ENCODE peak calls at places on chromosome 1, in eight cellular contexts. I is OCI-LY7, O is B cell, G is WTC11, J is bronchial epithelial cell, N is neural progenitor cell, X is lung, P is MM.1S. B is an unnamed sample.

GRCh38 chr1:37697090-37697489 is 4.8 kb downstream of the CDCA8 start:
- DNase-seq in X (no peak), N (no peak), G (no peak), O (peak; percentile 23), J (no peak), P (no peak), I (no peak), B (no peak)

GRCh38 chr1:45552309-45552708 is 1.7 kb downstream of the AKR1A1 start:
- DNase-seq in J (peak; percentile 86), I (peak; percentile 20), P (peak; percentile 69), N (no peak), O (no peak), G (no peak), X (peak; percentile 65), B (no peak)

GRCh38 chr1:205329719-205330118 is 8.2 kb upstream of the NUAK2 start:
- DNase-seq in O (no peak), J (no peak), I (no peak), N (no peak), G (no peak), P (no peak), X (no peak), B (no peak)

GRCh38 chr1:22380024-22380785 is 71.4 kb upstream of the ZBTB40 start:
- DNase-seq in P (no peak), J (peak; percentile 21), I (no peak), G (no peak), N (no peak), X (no peak), O (no peak), B (no peak)

GRCh38 chr1:109240158-109241152 is 8.9 kb upstream of the CELSR2 start:
- DNase-seq in G (peak; percentile 70), J (peak; percentile 99), P (peak; percentile 14), N (peak; percentile 45), I (peak; percentile 37), X (peak; percentile 63), O (no peak), B (no peak)

GRCh38 chr1:85569122-85569521 is 11.4 kb upstream of the CCN1 start:
- DNase-seq in O (no peak), X (no peak), I (no peak), P (no peak), N (no peak), G (no peak), J (peak; percentile 78), B (no peak)

GRCh38 chr1:25467193-25467592 is 36.5 kb downstream of the MACO1 start:
- DNase-seq in P (peak; percentile 82), G (no peak), I (no peak), J (no peak), X (no peak), N (no peak), O (no peak), B (no peak)

GRCh38 chr1:218323568-218324225 is 21.4 kb upstream of the TGFB2 start:
- DNase-seq in N (no peak), O (no peak), G (no peak), X (no peak), I (no peak), J (no peak), P (no peak), B (no peak)

GRCh38 chr1:228060458-228061190 is 21.9 kb upstream of the ARF1 start:
- DNase-seq in J (no peak), X (no peak), N (peak; percentile 55), O (no peak), I (no peak), G (peak; percentile 76), P (no peak), B (peak; percentile 37)

GRCh38 chr1:32480761-32481160 is 15.9 kb downstream of the ZBTB8B start:
- DNase-seq in P (no peak), G (no peak), O (no peak), X (no peak), J (no peak), N (no peak), I (no peak), B (no peak)

GRCh38 chr1:174448964-174449363 is 1.2 kb downstream of the GPR52 start:
- DNase-seq in G (no peak), J (no peak), I (no peak), O (no peak), N (no peak), X (no peak), P (no peak), B (no peak)

GRCh38 chr1:209249280-209249670 is 334.2 kb upstream of the CAMK1G start:
- DNase-seq in I (no peak), N (no peak), O (no peak), P (no peak), X (no peak), G (no peak), J (no peak), B (no peak)

DNA sequence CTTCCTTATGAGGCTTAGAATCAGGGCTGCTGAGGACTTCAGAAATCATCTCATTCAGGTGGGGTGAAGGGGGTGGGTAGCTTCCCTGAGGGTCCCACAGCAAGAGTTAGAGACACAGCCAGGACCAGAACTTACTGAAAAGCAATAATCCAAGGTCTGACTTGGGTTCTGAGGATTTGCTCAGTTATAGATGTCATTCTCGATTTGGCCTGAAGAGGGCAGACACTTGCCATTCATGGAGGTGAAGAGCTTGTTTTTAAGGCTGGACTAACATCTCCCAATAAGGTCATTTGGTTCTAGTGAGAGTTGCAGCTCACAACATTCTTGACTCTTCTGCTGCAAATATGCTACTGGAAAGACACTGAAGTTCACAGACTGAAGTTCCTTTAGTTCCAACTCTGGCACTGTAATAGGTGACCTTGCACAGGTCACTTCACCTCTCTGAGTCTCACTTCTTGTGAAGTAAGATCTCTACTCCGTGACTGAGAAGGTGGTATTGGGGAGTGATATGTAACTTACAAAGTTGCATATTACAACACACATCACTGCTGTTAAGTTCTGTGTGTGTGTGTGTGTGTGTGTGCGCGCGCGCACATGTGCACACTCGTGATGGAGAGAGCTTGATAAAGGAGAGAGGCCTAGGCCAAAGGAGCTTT is 69.8 kb upstream of the DIRAS3 start:
- DNase-seq in X (peak; percentile 42), J (peak; percentile 73), O (peak; percentile 35), P (peak; percentile 76), I (peak; percentile 65), G (peak; percentile 37), N (peak; percentile 72), B (peak; percentile 57)
- TF ChIP-seq CTCF in X (peak; percentile 77), J (peak; percentile 71), O (peak; percentile 80), P (peak; percentile 84), I (peak; percentile 91), G (peak; percentile 68), N (peak; percentile 87), B (peak; percentile 76)

GRCh38 chr1:168623003-168623828 is 46.8 kb downstream of the XCL1 start:
- DNase-seq in N (no peak), X (no peak), P (no peak), G (no peak), O (no peak), J (peak; percentile 86), I (no peak), B (no peak)
- TF ChIP-seq CTCF in N (no peak), X (no peak), P (no peak), G (no peak), O (no peak), J (peak; percentile 14), I (no peak), B (no peak)

DNA sequence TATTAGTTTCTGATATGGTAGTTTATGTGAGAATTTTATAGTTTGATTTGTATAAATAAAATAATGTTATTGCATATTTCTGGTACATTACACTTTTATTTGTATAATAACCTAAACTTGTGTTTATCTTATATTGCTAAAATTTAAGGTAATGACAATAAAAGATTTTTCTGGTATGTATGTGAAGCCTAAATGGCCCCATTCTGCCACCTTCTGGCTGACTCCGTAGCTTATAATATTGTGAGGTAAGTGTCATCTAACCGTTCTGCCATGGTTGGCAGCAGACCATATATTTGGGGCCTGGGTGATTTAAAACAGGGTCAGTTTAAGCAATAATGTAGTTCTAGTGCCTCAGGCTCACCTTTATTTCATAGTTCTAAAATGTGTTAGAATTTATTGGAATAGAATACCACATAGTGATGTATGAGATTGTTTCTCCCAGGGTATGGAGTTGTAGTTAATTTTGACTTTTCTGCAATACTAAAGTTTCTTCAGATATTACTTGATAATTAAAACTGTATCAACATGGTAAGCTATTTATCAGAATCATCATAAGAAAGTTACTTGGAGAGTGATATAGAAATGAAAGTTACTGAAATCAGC is 21.2 kb upstream of the PRKACB start:
- DNase-seq in X (no peak), O (peak; percentile 58), J (peak; percentile 59), I (peak; percentile 60), N (peak; percentile 56), G (peak; percentile 25), P (peak; percentile 51), B (no peak)
- TF ChIP-seq CTCF in X (peak; percentile 44), O (peak; percentile 78), J (peak; percentile 44), I (peak; percentile 91), N (peak; percentile 69), G (peak; percentile 27), P (peak; percentile 52), B (peak; percentile 49)

GRCh38 chr1:117712598-117712997 is 106.8 kb downstream of the TENT5C start:
- DNase-seq in I (no peak), N (no peak), G (no peak), J (no peak), X (no peak), O (no peak), P (no peak), B (no peak)

GRCh38 chr1:117708323-117709288 is 102.8 kb downstream of the TENT5C start:
- DNase-seq in G (peak; percentile 63), P (no peak), O (no peak), J (no peak), X (no peak), I (no peak), N (peak; percentile 56), B (no peak)

GRCh38 chr1:117709398-117709797 is 103.5 kb downstream of the TENT5C start:
- DNase-seq in G (no peak), X (no peak), P (no peak), N (no peak), I (no peak), J (no peak), O (no peak), B (no peak)

GRCh38 chr1:117707371-117707770 is 101.5 kb downstream of the TENT5C start:
- DNase-seq in G (no peak), X (no peak), N (no peak), P (no peak), O (no peak), J (no peak), I (no peak), B (no peak)

GRCh38 chr1:117710710-117711109 is 104.9 kb downstream of the TENT5C start:
- DNase-seq in G (peak; percentile 48), N (peak; percentile 25), P (no peak), O (no peak), I (peak; percentile 45), X (no peak), J (no peak), B (no peak)
- TF ChIP-seq CTCF in G (peak; percentile 33), N (peak; percentile 46), P (peak; percentile 24), O (no peak), I (peak; percentile 80), X (no peak), J (peak; percentile 30), B (peak; percentile 17)

GRCh38 chr1:245380790-245381535 is 226.2 kb downstream of the KIF26B start:
- DNase-seq in X (no peak), P (no peak), I (no peak), O (no peak), G (no peak), J (no peak), N (peak; percentile 53), B (no peak)
- TF ChIP-seq CTCF in X (peak; percentile 15), P (no peak), I (peak; percentile 66), O (no peak), G (no peak), J (no peak), N (peak; percentile 66), B (no peak)

B was measured in GM13976.